ENCODE peak calls at places on chromosomes 2 and 18, in seven cellular contexts. N is H9, E is adrenal gland, M is breast epithelium, V is A549, X is cardiac muscle cell, O is upper lobe of left lung. P is an unnamed sample.

GRCh38 chr2:8303322-8303832 is 378.5 kb upstream of the ID2 start:
- DNase-seq in N (peak; percentile 22), E (peak; percentile 49), M (peak; percentile 33), V (no peak), X (no peak), O (peak; percentile 76), P (no peak)

GRCh38 chr2:8481463-8482009 is 200.3 kb upstream of the ID2 start:
- DNase-seq in N (no peak), E (no peak), M (no peak), V (no peak), X (no peak), O (peak; percentile 17), P (no peak)

GRCh38 chr18:42706618-42707017 is 408.9 kb downstream of the RIT2 start:
- DNase-seq in N (peak; percentile 26), E (no peak), M (peak; percentile 67), V (peak; percentile 1), X (peak; percentile 67), O (no peak), P (peak; percentile 8)

GRCh38 chr2:134623796-134624195 is 95.0 kb downstream of the TMEM163 start:
- DNase-seq in N (no peak), E (no peak), M (no peak), V (no peak), X (no peak), O (no peak), P (no peak)

GRCh38 chr2:55232084-55232862 is at the start of the genes CLHC1 and RPS27A:
- DNase-seq in N (peak; percentile 91), E (peak; percentile 90), M (peak; percentile 83), V (peak; percentile 100), X (peak; percentile 91), O (peak; percentile 93), P (peak; percentile 93)

GRCh38 chr2:172087780-172088244 is 2.5 kb downstream of the DLX1 start:
- DNase-seq in N (peak; percentile 64), E (no peak), M (no peak), V (no peak), X (no peak), O (no peak), P (no peak)

GRCh38 chr2:110934948-110935347 is 185.8 kb upstream of the BCL2L11 start:
- DNase-seq in N (no peak), E (no peak), M (no peak), V (no peak), X (no peak), O (no peak), P (no peak)

GRCh38 chr2:56209701-56210100 is 25.9 kb downstream of the CCDC85A start:
- DNase-seq in N (no peak), E (no peak), M (no peak), V (no peak), X (no peak), O (no peak), P (no peak)

GRCh38 chr2:119683717-119684443 is 4.9 kb downstream of the TMEM177 start:
- DNase-seq in N (no peak), E (peak; percentile 76), M (no peak), V (no peak), X (no peak), O (no peak), P (no peak)

GRCh38 chr18:58325521-58325908 is 281.5 kb downstream of the NEDD4L start:
- DNase-seq in N (no peak), E (no peak), M (no peak), V (no peak), X (no peak), O (no peak), P (no peak)

GRCh38 chr2:42743667-42744005 is 20.3 kb downstream of the OXER1 start:
- DNase-seq in N (no peak), E (no peak), M (no peak), V (no peak), X (no peak), O (no peak), P (no peak)

GRCh38 chr2:187775196-187775595 is 221.0 kb upstream of the TFPI start:
- DNase-seq in N (no peak), E (no peak), M (no peak), V (no peak), X (no peak), O (no peak), P (no peak)

GRCh38 chr2:172845008-172845670 is 109.5 kb downstream of the RAPGEF4 start:
- DNase-seq in N (no peak), E (no peak), M (no peak), V (no peak), X (no peak), O (no peak), P (no peak)

GRCh38 chr2:118310016-118310877 is 222.0 kb downstream of the INSIG2 start:
- DNase-seq in N (peak; percentile 63), E (peak; percentile 17), M (no peak), V (no peak), X (peak; percentile 47), O (no peak), P (peak; percentile 23)

GRCh38 chr2:239890347-239890746 is 134.8 kb downstream of the NDUFA10 start:
- DNase-seq in N (peak; percentile 8), E (no peak), M (no peak), V (no peak), X (no peak), O (no peak), P (no peak)

GRCh38 chr2:148812306-148812705 is 62.7 kb upstream of the KIF5C start:
- DNase-seq in N (no peak), E (peak; percentile 98), M (no peak), V (no peak), X (no peak), O (no peak), P (no peak)

GRCh38 chr2:166627893-166628292 is 133.8 kb upstream of the SCN7A start:
- DNase-seq in N (no peak), E (no peak), M (no peak), V (no peak), X (peak; percentile 9), O (no peak), P (no peak)

GRCh38 chr2:138079976-138080375 is 115.7 kb downstream of the HNMT start:
- DNase-seq in N (no peak), E (no peak), M (no peak), V (no peak), X (no peak), O (no peak), P (no peak)

GRCh38 chr18:5237083-5237722 is 40.1 kb upstream of the AKAIN1 start:
- DNase-seq in N (no peak), E (no peak), M (no peak), V (no peak), X (no peak), O (peak; percentile 48), P (no peak)

GRCh38 chr2:26298638-26299393 is 47.1 kb upstream of the SELENOI start:
- DNase-seq in N (peak; percentile 56), E (peak; percentile 74), M (peak; percentile 61), V (no peak), X (peak; percentile 30), O (peak; percentile 83), P (no peak)

GRCh38 chr2:213232649-213233437 is 51.4 kb upstream of the SPAG16 start:
- DNase-seq in N (no peak), E (no peak), M (no peak), V (no peak), X (peak; percentile 28), O (no peak), P (no peak)

GRCh38 chr2:165902929-165903328 is 50.6 kb downstream of the TTC21B start:
- DNase-seq in N (no peak), E (no peak), M (no peak), V (no peak), X (no peak), O (no peak), P (no peak)

GRCh38 chr2:118291481-118291880 is 203.2 kb downstream of the INSIG2 start:
- DNase-seq in N (no peak), E (no peak), M (no peak), V (no peak), X (no peak), O (no peak), P (no peak)

GRCh38 chr2:2569306-2569705 is 238.2 kb upstream of the MYT1L start:
- DNase-seq in N (no peak), E (no peak), M (no peak), V (no peak), X (no peak), O (no peak), P (no peak)

GRCh38 chr2:202530038-202530437 is 104.7 kb upstream of the FAM117B start:
- DNase-seq in N (no peak), E (no peak), M (no peak), V (no peak), X (no peak), O (no peak), P (no peak)

GRCh38 chr2:96204836-96205235 is 3.8 kb downstream of the STARD7 start:
- DNase-seq in N (no peak), E (no peak), M (no peak), V (no peak), X (no peak), O (no peak), P (no peak)
- H3K4me1 ChIP-seq in N (peaks cover 6% of the 10 kb centered on the region), E (peaks cover 49% of the 10 kb centered on the region), M (peaks cover 21% of the 10 kb centered on the region), V (peaks cover 67% of the 10 kb centered on the region), X (peaks cover 37% of the 10 kb centered on the region), O (peaks cover 79% of the 10 kb centered on the region), P (peaks cover 31% of the 10 kb centered on the region)

GRCh38 chr18:49168970-49169619 is 218.3 kb upstream of the SMAD7 start:
- DNase-seq in N (no peak), E (no peak), M (no peak), V (no peak), X (no peak), O (peak; percentile 42), P (no peak)
- TF ChIP-seq CTCF in N (no peak), E (no peak), M (no peak), V (no peak), X (no peak), O (no peak), P (no peak)

GRCh38 chr2:47073217-47073616 is 81.9 kb downstream of the STPG4 start:
- DNase-seq in N (no peak), E (no peak), M (no peak), V (no peak), X (no peak), O (no peak), P (no peak)

GRCh38 chr2:47070920-47071824 is 83.9 kb downstream of the STPG4 start:
- DNase-seq in N (no peak), E (peak; percentile 87), M (peak; percentile 58), V (peak; percentile 52), X (no peak), O (peak; percentile 85), P (no peak)

GRCh38 chr2:47073641-47074040 is 81.5 kb downstream of the STPG4 start:
- DNase-seq in N (no peak), E (no peak), M (no peak), V (no peak), X (no peak), O (no peak), P (no peak)

GRCh38 chr2:47072018-47072691 is 83.0 kb downstream of the STPG4 start:
- DNase-seq in N (peak; percentile 60), E (peak; percentile 83), M (peak; percentile 57), V (peak; percentile 46), X (no peak), O (peak; percentile 73), P (no peak)

GRCh38 chr2:47072728-47073191 is 82.3 kb downstream of the STPG4 start:
- DNase-seq in N (no peak), E (peak; percentile 51), M (no peak), V (no peak), X (no peak), O (peak; percentile 41), P (no peak)
- H3K4me1 ChIP-seq in N (peaks cover 11% of the 10 kb centered on the region), E (peaks cover 33% of the 10 kb centered on the region), M (peaks cover 27% of the 10 kb centered on the region), V (peaks cover 82% of the 10 kb centered on the region), X (peaks cover 23% of the 10 kb centered on the region), O (peaks cover 91% of the 10 kb centered on the region), P (peaks cover 63% of the 10 kb centered on the region)

DNA sequence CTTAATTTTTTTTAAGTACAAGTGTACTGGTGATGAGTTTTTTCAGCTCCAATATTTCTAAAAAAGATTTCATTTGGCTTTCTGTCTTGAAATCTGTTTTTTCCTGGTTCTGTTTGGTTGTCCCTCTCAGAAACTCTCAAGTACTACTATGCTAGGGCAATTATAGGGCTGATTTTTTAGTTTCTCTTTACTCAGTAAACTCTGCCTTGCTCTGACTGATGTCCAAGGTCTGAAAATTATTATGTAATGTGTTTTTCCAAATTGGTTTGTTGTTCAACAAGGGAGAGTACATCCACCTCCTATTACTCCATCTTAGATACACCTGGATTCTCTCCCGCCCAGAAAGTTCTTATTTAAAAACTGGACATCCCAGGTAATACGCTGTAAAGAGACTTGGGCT is 877.7 kb downstream of the CBLN2 start:
- DNase-seq in N (no peak), E (no peak), M (no peak), V (no peak), X (no peak), O (no peak), P (no peak)
- TF ChIP-seq CTCF in N (no peak), E (no peak), M (no peak), V (no peak), X (no peak), O (no peak), P (no peak)